ENCODE peak calls at places on chromosomes 2 and 18, in seven cellular contexts. One of them, this sample, is unnamed. For H3K36me3, the result is how much of the 10 kb centered on the place peaks cover.

GRCh38 chr2:205585451-205586045 is 96.8 kb upstream of the NRP2 start:
- DNase-seq in HepG2: no peak
- DNase-seq in Peyer's patch: no peak
- DNase-seq in DND-41: no peak
- DNase-seq in OCI-LY7: no peak
- DNase-seq in CD8-positive, alpha-beta T cell: no peak
- DNase-seq in ovary: no peak
- DNase-seq in this sample: no peak

GRCh38 chr2:46967990-46968647 is 52.5 kb upstream of the MCFD2 start:
- DNase-seq in HepG2: no peak
- DNase-seq in Peyer's patch: no peak
- DNase-seq in DND-41: no peak
- DNase-seq in OCI-LY7: no peak
- DNase-seq in CD8-positive, alpha-beta T cell: no peak
- DNase-seq in ovary: peak
- DNase-seq in this sample: no peak

GRCh38 chr2:2698182-2699116 is 367.4 kb upstream of the MYT1L start:
- DNase-seq in HepG2: peak
- DNase-seq in Peyer's patch: no peak
- DNase-seq in DND-41: no peak
- DNase-seq in OCI-LY7: peak
- DNase-seq in CD8-positive, alpha-beta T cell: no peak
- DNase-seq in ovary: no peak
- DNase-seq in this sample: no peak

GRCh38 chr2:200901459-200902072 is 12.4 kb downstream of the NIF3L1 start:
- DNase-seq in HepG2: peak
- DNase-seq in Peyer's patch: peak
- DNase-seq in DND-41: peak
- DNase-seq in OCI-LY7: peak
- DNase-seq in CD8-positive, alpha-beta T cell: peak
- DNase-seq in ovary: no peak
- DNase-seq in this sample: peak

GRCh38 chr2:142803158-142803557 is 74.3 kb upstream of the KYNU start:
- DNase-seq in HepG2: no peak
- DNase-seq in Peyer's patch: no peak
- DNase-seq in DND-41: no peak
- DNase-seq in OCI-LY7: no peak
- DNase-seq in CD8-positive, alpha-beta T cell: no peak
- DNase-seq in ovary: no peak
- DNase-seq in this sample: no peak

GRCh38 chr18:72375628-72376027 is 168.5 kb downstream of the CBLN2 start:
- DNase-seq in HepG2: no peak
- DNase-seq in Peyer's patch: no peak
- DNase-seq in DND-41: no peak
- DNase-seq in OCI-LY7: no peak
- DNase-seq in CD8-positive, alpha-beta T cell: no peak
- DNase-seq in ovary: no peak
- DNase-seq in this sample: no peak

GRCh38 chr18:62249478-62250097 is 62.5 kb downstream of the RELCH start:
- DNase-seq in HepG2: peak
- DNase-seq in Peyer's patch: peak
- DNase-seq in DND-41: peak
- DNase-seq in OCI-LY7: peak
- DNase-seq in CD8-positive, alpha-beta T cell: peak
- DNase-seq in ovary: peak
- DNase-seq in this sample: peak

GRCh38 chr2:217370391-217370790 is 510.5 kb upstream of the TNP1 start:
- DNase-seq in HepG2: peak
- DNase-seq in Peyer's patch: no peak
- DNase-seq in DND-41: no peak
- DNase-seq in OCI-LY7: no peak
- DNase-seq in CD8-positive, alpha-beta T cell: no peak
- DNase-seq in ovary: no peak
- DNase-seq in this sample: no peak

GRCh38 chr2:108535380-108535677 is 1.1 kb downstream of the LIMS1 start:
- DNase-seq in HepG2: no peak
- DNase-seq in Peyer's patch: no peak
- DNase-seq in DND-41: no peak
- DNase-seq in OCI-LY7: no peak
- DNase-seq in CD8-positive, alpha-beta T cell: no peak
- DNase-seq in ovary: no peak
- DNase-seq in this sample: no peak

GRCh38 chr2:17972991-17973390 is 94.5 kb downstream of the KCNS3 start:
- DNase-seq in HepG2: no peak
- DNase-seq in Peyer's patch: no peak
- DNase-seq in DND-41: no peak
- DNase-seq in OCI-LY7: no peak
- DNase-seq in CD8-positive, alpha-beta T cell: no peak
- DNase-seq in ovary: no peak
- DNase-seq in this sample: no peak

GRCh38 chr2:157777425-157777824 is 98.7 kb downstream of the ACVR1 start:
- DNase-seq in HepG2: peak
- DNase-seq in Peyer's patch: no peak
- DNase-seq in DND-41: peak
- DNase-seq in OCI-LY7: peak
- DNase-seq in CD8-positive, alpha-beta T cell: peak
- DNase-seq in ovary: peak
- DNase-seq in this sample: peak

GRCh38 chr2:141925511-141925910 is 205.3 kb downstream of the LRP1B start:
- DNase-seq in HepG2: no peak
- DNase-seq in Peyer's patch: no peak
- DNase-seq in DND-41: no peak
- DNase-seq in OCI-LY7: no peak
- DNase-seq in CD8-positive, alpha-beta T cell: no peak
- DNase-seq in ovary: no peak
- DNase-seq in this sample: no peak

GRCh38 chr2:69969991-69970390 is 8.6 kb upstream of the ASPRV1 start:
- DNase-seq in HepG2: no peak
- DNase-seq in Peyer's patch: no peak
- DNase-seq in DND-41: no peak
- DNase-seq in OCI-LY7: no peak
- DNase-seq in CD8-positive, alpha-beta T cell: no peak
- DNase-seq in ovary: no peak
- DNase-seq in this sample: no peak

GRCh38 chr2:20049631-20050030 is 1.8 kb downstream of the LAPTM4A start:
- DNase-seq in HepG2: no peak
- DNase-seq in Peyer's patch: no peak
- DNase-seq in DND-41: no peak
- DNase-seq in OCI-LY7: peak
- DNase-seq in CD8-positive, alpha-beta T cell: no peak
- DNase-seq in ovary: no peak
- DNase-seq in this sample: peak

GRCh38 chr18:58045265-58046086 is 1.4 kb downstream of the NEDD4L start:
- DNase-seq in HepG2: peak
- DNase-seq in Peyer's patch: peak
- DNase-seq in DND-41: peak
- DNase-seq in OCI-LY7: no peak
- DNase-seq in CD8-positive, alpha-beta T cell: peak
- DNase-seq in ovary: peak
- DNase-seq in this sample: peak

GRCh38 chr18:76499596-76500340 is 4.7 kb upstream of the ZNF516 start:
- DNase-seq in HepG2: no peak
- DNase-seq in Peyer's patch: no peak
- DNase-seq in DND-41: no peak
- DNase-seq in OCI-LY7: peak
- DNase-seq in CD8-positive, alpha-beta T cell: no peak
- DNase-seq in ovary: no peak
- DNase-seq in this sample: no peak

GRCh38 chr18:49021433-49022129 is 70.8 kb upstream of the SMAD7 start:
- DNase-seq in HepG2: peak
- DNase-seq in Peyer's patch: peak
- DNase-seq in DND-41: peak
- DNase-seq in OCI-LY7: peak
- DNase-seq in CD8-positive, alpha-beta T cell: no peak
- DNase-seq in ovary: peak
- DNase-seq in this sample: no peak

GRCh38 chr18:6382968-6383367 is 31.7 kb downstream of the L3MBTL4 start:
- DNase-seq in HepG2: no peak
- DNase-seq in Peyer's patch: no peak
- DNase-seq in DND-41: no peak
- DNase-seq in OCI-LY7: no peak
- DNase-seq in CD8-positive, alpha-beta T cell: no peak
- DNase-seq in ovary: no peak
- DNase-seq in this sample: no peak

GRCh38 chr2:98727758-98728718 is 2.9 kb downstream of the MGAT4A start:
- DNase-seq in HepG2: peak
- DNase-seq in Peyer's patch: no peak
- DNase-seq in DND-41: peak
- DNase-seq in OCI-LY7: no peak
- DNase-seq in CD8-positive, alpha-beta T cell: peak
- DNase-seq in ovary: no peak
- DNase-seq in this sample: no peak

GRCh38 chr2:10531874-10532273 is 83.7 kb upstream of the ODC1 start:
- DNase-seq in HepG2: no peak
- DNase-seq in Peyer's patch: no peak
- DNase-seq in DND-41: no peak
- DNase-seq in OCI-LY7: no peak
- DNase-seq in CD8-positive, alpha-beta T cell: no peak
- DNase-seq in ovary: no peak
- DNase-seq in this sample: no peak

GRCh38 chr2:240498171-240498957 is 59.4 kb downstream of the ANKMY1 start:
- DNase-seq in HepG2: no peak
- DNase-seq in Peyer's patch: no peak
- DNase-seq in DND-41: no peak
- DNase-seq in OCI-LY7: no peak
- DNase-seq in CD8-positive, alpha-beta T cell: no peak
- DNase-seq in ovary: no peak
- DNase-seq in this sample: no peak

GRCh38 chr18:24947521-24948305 is 404.3 kb downstream of the ZNF521 start:
- DNase-seq in HepG2: no peak
- DNase-seq in Peyer's patch: no peak
- DNase-seq in DND-41: no peak
- DNase-seq in OCI-LY7: no peak
- DNase-seq in CD8-positive, alpha-beta T cell: no peak
- DNase-seq in ovary: no peak
- DNase-seq in this sample: no peak

DNA sequence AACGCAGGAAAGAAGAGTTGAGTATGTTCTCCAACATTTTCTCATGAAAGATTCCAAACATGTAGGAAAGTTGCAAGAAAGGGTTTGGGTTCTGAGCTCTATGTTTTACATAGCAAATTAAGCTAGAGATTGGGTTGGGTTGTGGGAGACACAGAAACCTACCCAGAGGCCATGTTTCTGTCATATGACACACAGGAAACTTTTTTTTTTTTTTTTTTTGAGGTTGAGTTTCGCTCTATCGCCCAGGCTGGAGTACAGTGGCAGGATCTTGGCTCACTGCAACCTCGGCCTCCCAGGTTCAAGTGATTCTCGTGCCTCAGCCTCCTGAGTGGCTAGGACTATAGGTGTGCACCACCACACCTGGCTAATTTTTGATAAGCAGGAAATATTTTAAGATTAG is 57.6 kb downstream of the DOCK10 start:
- DNase-seq in HepG2: no peak
- DNase-seq in Peyer's patch: no peak
- DNase-seq in DND-41: no peak
- DNase-seq in OCI-LY7: no peak
- DNase-seq in CD8-positive, alpha-beta T cell: no peak
- DNase-seq in ovary: no peak
- DNase-seq in this sample: no peak
- H3K27ac ChIP-seq in HepG2: no peak
- H3K27ac ChIP-seq in Peyer's patch: peak
- H3K27ac ChIP-seq in DND-41: no peak
- H3K27ac ChIP-seq in OCI-LY7: no peak
- H3K27ac ChIP-seq in CD8-positive, alpha-beta T cell: peak
- H3K27ac ChIP-seq in ovary: no peak
- H3K27ac ChIP-seq in this sample: peak

GRCh38 chr2:215363461-215364156 is 51.8 kb downstream of the ATIC start:
- DNase-seq in HepG2: no peak
- DNase-seq in Peyer's patch: no peak
- DNase-seq in DND-41: no peak
- DNase-seq in OCI-LY7: no peak
- DNase-seq in CD8-positive, alpha-beta T cell: no peak
- DNase-seq in ovary: no peak
- DNase-seq in this sample: no peak

GRCh38 chr2:215361876-215362561 is 50.2 kb downstream of the ATIC start:
- DNase-seq in HepG2: no peak
- DNase-seq in Peyer's patch: no peak
- DNase-seq in DND-41: no peak
- DNase-seq in OCI-LY7: no peak
- DNase-seq in CD8-positive, alpha-beta T cell: no peak
- DNase-seq in ovary: no peak
- DNase-seq in this sample: no peak

GRCh38 chr2:215362562-215362904 is 50.7 kb downstream of the ATIC start:
- DNase-seq in HepG2: no peak
- DNase-seq in Peyer's patch: no peak
- DNase-seq in DND-41: no peak
- DNase-seq in OCI-LY7: no peak
- DNase-seq in CD8-positive, alpha-beta T cell: no peak
- DNase-seq in ovary: no peak
- DNase-seq in this sample: no peak

GRCh38 chr2:215364157-215365155 is 52.6 kb downstream of the ATIC start:
- DNase-seq in HepG2: no peak
- DNase-seq in Peyer's patch: no peak
- DNase-seq in DND-41: no peak
- DNase-seq in OCI-LY7: no peak
- DNase-seq in CD8-positive, alpha-beta T cell: no peak
- DNase-seq in ovary: no peak
- DNase-seq in this sample: no peak

GRCh38 chr2:215363039-215363438 is 51.2 kb downstream of the ATIC start:
- DNase-seq in HepG2: no peak
- DNase-seq in Peyer's patch: no peak
- DNase-seq in DND-41: no peak
- DNase-seq in OCI-LY7: no peak
- DNase-seq in CD8-positive, alpha-beta T cell: no peak
- DNase-seq in ovary: no peak
- DNase-seq in this sample: no peak
- H3K36me3 ChIP-seq in HepG2: under half
- H3K36me3 ChIP-seq in Peyer's patch: under half
- H3K36me3 ChIP-seq in DND-41: under half
- H3K36me3 ChIP-seq in OCI-LY7: half or more
- H3K36me3 ChIP-seq in CD8-positive, alpha-beta T cell: under half
- H3K36me3 ChIP-seq in ovary: under half
- H3K36me3 ChIP-seq in this sample: under half

GRCh38 chr18:51833850-51834249 is 506.1 kb upstream of the DCC start:
- DNase-seq in HepG2: no peak
- DNase-seq in Peyer's patch: no peak
- DNase-seq in DND-41: no peak
- DNase-seq in OCI-LY7: no peak
- DNase-seq in CD8-positive, alpha-beta T cell: no peak
- DNase-seq in ovary: no peak
- DNase-seq in this sample: no peak
- H3K4me3 ChIP-seq in HepG2: no peak
- H3K4me3 ChIP-seq in Peyer's patch: no peak
- H3K4me3 ChIP-seq in DND-41: no peak
- H3K4me3 ChIP-seq in OCI-LY7: no peak
- H3K4me3 ChIP-seq in CD8-positive, alpha-beta T cell: no peak
- H3K4me3 ChIP-seq in ovary: no peak
- H3K4me3 ChIP-seq in this sample: no peak

GRCh38 chr18:51017140-51017874 is 12.7 kb upstream of the SMAD4 start:
- DNase-seq in HepG2: no peak
- DNase-seq in Peyer's patch: no peak
- DNase-seq in DND-41: no peak
- DNase-seq in OCI-LY7: no peak
- DNase-seq in CD8-positive, alpha-beta T cell: no peak
- DNase-seq in ovary: peak
- DNase-seq in this sample: no peak
- H3K27ac ChIP-seq in HepG2: no peak
- H3K27ac ChIP-seq in Peyer's patch: no peak
- H3K27ac ChIP-seq in DND-41: no peak
- H3K27ac ChIP-seq in OCI-LY7: no peak
- H3K27ac ChIP-seq in CD8-positive, alpha-beta T cell: no peak
- H3K27ac ChIP-seq in ovary: no peak
- H3K27ac ChIP-seq in this sample: no peak

GRCh38 chr2:241653210-241653750 is 15.8 kb downstream of the ATG4B start:
- DNase-seq in HepG2: peak
- DNase-seq in Peyer's patch: no peak
- DNase-seq in DND-41: no peak
- DNase-seq in OCI-LY7: no peak
- DNase-seq in CD8-positive, alpha-beta T cell: no peak
- DNase-seq in ovary: no peak
- DNase-seq in this sample: no peak
- H3K36me3 ChIP-seq in HepG2: under half
- H3K36me3 ChIP-seq in Peyer's patch: under half
- H3K36me3 ChIP-seq in DND-41: half or more
- H3K36me3 ChIP-seq in OCI-LY7: half or more
- H3K36me3 ChIP-seq in CD8-positive, alpha-beta T cell: under half
- H3K36me3 ChIP-seq in ovary: under half
- H3K36me3 ChIP-seq in this sample: half or more